ENCODE peak calls at places on chromosomes 11 and 22, in four cellular contexts. E, X, V and F are unnamed samples.

GRCh38 chr11:111604392-111605009 is 2.3 kb downstream of the SIK2 start:
- DNase-seq in E (no peak), X (no peak), V (peak), F (no peak)

GRCh38 chr11:68928481-68928880 is 24.8 kb downstream of the IGHMBP2 start:
- DNase-seq in E (peak), X (no peak), V (no peak), F (no peak)

GRCh38 chr11:19673924-19674390 is 38.7 kb upstream of the NAV2 start:
- DNase-seq in E (no peak), X (peak), V (peak), F (peak)

GRCh38 chr22:39233736-39234120 is 11.1 kb downstream of the PDGFB start:
- DNase-seq in E (no peak), X (no peak), V (no peak), F (no peak)

GRCh38 chr11:102637731-102638130 is 12.6 kb upstream of the MMP20 start:
- DNase-seq in E (no peak), X (peak), V (peak), F (no peak)

GRCh38 chr11:63738720-63739360 is 29.7 kb downstream of the ZFTA start:
- DNase-seq in E (no peak), X (peak), V (peak), F (peak)

GRCh38 chr11:115959098-115959497 is 454.9 kb upstream of the CADM1 start:
- DNase-seq in E (no peak), X (no peak), V (no peak), F (no peak)

GRCh38 chr22:33426451-33426850 is 368.3 kb upstream of the SYN3 start:
- DNase-seq in E (no peak), X (no peak), V (no peak), F (no peak)

GRCh38 chr11:1744879-1745700 is 5.3 kb downstream of the IFITM10 start:
- DNase-seq in E (peak), X (no peak), V (no peak), F (peak)

GRCh38 chr11:93526691-93527583 is 16.3 kb downstream of the SMCO4 start:
- DNase-seq in E (no peak), X (no peak), V (peak), F (no peak)

GRCh38 chr11:92845390-92846185 is 123.9 kb upstream of the MTNR1B start:
- DNase-seq in E (no peak), X (no peak), V (no peak), F (no peak)

GRCh38 chr11:117860139-117860538 is 16.3 kb downstream of the FXYD6 start:
- DNase-seq in E (no peak), X (no peak), V (no peak), F (no peak)

GRCh38 chr22:24389680-24390079 is 37.7 kb upstream of the ADORA2A start:
- DNase-seq in E (no peak), X (no peak), V (no peak), F (no peak)

GRCh38 chr22:24391836-24392217 is 35.6 kb upstream of the ADORA2A start:
- DNase-seq in E (no peak), X (no peak), V (no peak), F (no peak)

GRCh38 chr22:24390156-24390555 is 37.2 kb upstream of the ADORA2A start:
- DNase-seq in E (no peak), X (no peak), V (no peak), F (no peak)

GRCh38 chr22:24392218-24392931 is 35.0 kb upstream of the ADORA2A start:
- DNase-seq in E (no peak), X (no peak), V (no peak), F (no peak)

GRCh38 chr22:24390576-24390975 is 36.8 kb upstream of the ADORA2A start:
- DNase-seq in E (no peak), X (no peak), V (no peak), F (no peak)
- H3K27ac ChIP-seq in E (peak), X (no peak), V (no peak), F (no peak)

GRCh38 chr11:47860526-47860925 is 12.4 kb upstream of the NUP160 start:
- DNase-seq in E (no peak), X (no peak), V (no peak), F (no peak)

GRCh38 chr11:47858169-47858543 is 10.0 kb upstream of the NUP160 start:
- DNase-seq in E (no peak), X (no peak), V (peak), F (no peak)

GRCh38 chr11:47854667-47855066 is 6.5 kb upstream of the NUP160 start:
- DNase-seq in E (no peak), X (no peak), V (no peak), F (no peak)

GRCh38 chr11:47856186-47856585 is 8.0 kb upstream of the NUP160 start:
- DNase-seq in E (no peak), X (no peak), V (peak), F (no peak)

GRCh38 chr11:47857485-47858168 is 9.5 kb upstream of the NUP160 start:
- DNase-seq in E (no peak), X (no peak), V (no peak), F (no peak)
- H3K27ac ChIP-seq in E (peak), X (no peak), V (no peak), F (no peak)

GRCh38 chr11:2790581-2790925 is 90.8 kb upstream of the KCNQ1OT1 start:
- DNase-seq in E (peak), X (no peak), V (no peak), F (no peak)

GRCh38 chr11:2791139-2791520 is 91.3 kb upstream of the KCNQ1OT1 start:
- DNase-seq in E (peak), X (no peak), V (no peak), F (no peak)

GRCh38 chr11:2792376-2793250 is 92.8 kb upstream of the KCNQ1OT1 start:
- DNase-seq in E (peak), X (no peak), V (no peak), F (no peak)

GRCh38 chr11:2789791-2790580 is 90.2 kb upstream of the KCNQ1OT1 start:
- DNase-seq in E (no peak), X (no peak), V (no peak), F (no peak)

DNA sequence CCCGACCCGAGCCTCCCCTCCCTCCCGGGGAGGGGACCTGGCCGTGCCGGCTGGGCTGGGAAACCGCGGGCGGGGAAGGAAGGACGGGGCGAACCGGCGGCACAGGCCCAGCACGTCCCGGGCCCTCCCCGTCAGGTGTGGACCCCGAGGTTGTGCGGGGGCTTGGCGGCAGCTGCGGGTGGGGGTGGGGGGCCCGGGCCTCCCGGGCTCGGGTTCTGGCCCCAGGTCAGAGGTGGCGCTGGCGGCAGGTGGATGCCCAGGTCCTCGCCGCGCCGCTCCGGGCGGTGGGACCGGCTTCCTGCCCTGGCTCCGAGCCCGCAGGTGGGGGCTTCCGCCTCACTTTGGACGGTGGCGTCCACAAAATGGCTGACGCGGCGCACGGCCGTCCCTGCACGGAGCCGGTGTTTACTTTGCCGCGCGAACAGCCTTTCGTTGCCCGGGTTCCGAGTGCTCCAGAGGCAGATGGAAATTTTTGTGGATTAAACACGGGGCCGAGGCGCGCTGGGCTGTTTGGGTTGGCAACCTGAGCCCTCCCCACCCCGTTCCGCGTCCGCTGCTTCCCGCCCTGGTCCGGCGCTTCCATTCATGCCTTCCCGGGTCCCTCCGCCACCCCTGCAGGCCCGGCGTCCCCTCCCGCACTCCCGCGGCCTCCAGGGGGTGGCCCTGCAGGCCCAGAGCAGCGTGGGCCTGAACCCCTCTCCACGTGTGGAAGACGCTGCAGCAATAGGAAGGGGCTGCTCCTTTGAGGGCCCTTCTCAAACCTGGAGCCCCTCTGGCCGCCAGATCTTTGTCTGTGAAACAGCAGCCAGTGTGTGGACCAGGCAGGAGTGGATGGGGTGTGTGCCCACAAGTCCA is 92.0 kb upstream of the KCNQ1OT1 start:
- DNase-seq in E (peak), X (no peak), V (no peak), F (no peak)
- H3K27ac ChIP-seq in E (peak), X (no peak), V (no peak), F (no peak)

GRCh38 chr11:67033661-67034166 is 10.8 kb downstream of the SYT12 start:
- DNase-seq in E (no peak), X (no peak), V (no peak), F (peak)
- H3K27ac ChIP-seq in E (no peak), X (no peak), V (peak), F (no peak)

DNA sequence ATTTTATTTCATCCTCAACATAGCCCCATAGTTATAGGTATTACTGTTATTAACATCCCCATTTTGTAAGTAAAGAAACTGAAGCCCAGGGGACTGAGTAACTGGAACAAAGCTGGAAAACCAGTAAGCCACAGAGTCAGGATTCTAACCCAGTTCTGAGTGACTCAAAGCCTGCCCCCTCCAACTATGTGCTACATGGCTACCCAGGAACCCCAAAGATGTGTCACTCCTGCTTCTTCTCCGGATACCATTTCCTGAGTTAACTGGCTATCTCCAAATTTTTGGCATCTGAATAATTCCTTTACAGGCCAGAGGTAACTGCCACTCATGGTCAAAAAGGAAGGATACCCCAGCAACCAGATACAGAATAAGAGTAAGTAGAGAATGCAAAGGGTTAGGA is 43.6 kb downstream of the TENM4 start:
- DNase-seq in E (no peak), X (no peak), V (no peak), F (no peak)
- H3K27ac ChIP-seq in E (no peak), X (no peak), V (no peak), F (no peak)